ENCODE peak calls at places on chromosomes 16 and 17, in ten cellular contexts. Q is HepG2, V is fibroblast of lung, J is lower lobe of right lung, W is foreskin fibroblast, N is left lung, M is type B pancreatic cell, C is body of pancreas, O is AG04450, D is WERI-Rb-1. S is an unnamed sample.

GRCh38 chr17:80722656-80723055 is 178.0 kb downstream of the RPTOR start:
- DNase-seq in M (no peak), Q (no peak), N (no peak), V (no peak), D (no peak), O (no peak), J (no peak), W (no peak), C (no peak), S (no peak)

GRCh38 chr17:8913091-8913490 is 45.6 kb upstream of the PIK3R6 start:
- DNase-seq in C (no peak), V (no peak), W (no peak), O (no peak), Q (no peak), N (no peak), J (no peak), M (no peak), D (no peak), S (no peak)

GRCh38 chr16:24668481-24669001 is 60.9 kb upstream of the TNRC6A start:
- DNase-seq in C (no peak), Q (no peak), D (no peak), V (peak; percentile 60), J (no peak), M (no peak), N (no peak), W (peak; percentile 84), O (no peak), S (no peak)

GRCh38 chr17:34639706-34640425 is 60.5 kb downstream of the TMEM132E start:
- DNase-seq in D (peak; percentile 82), Q (no peak), O (no peak), N (no peak), M (no peak), J (peak; percentile 26), W (no peak), C (no peak), V (no peak), S (no peak)

GRCh38 chr16:15911198-15911597 is 22.8 kb upstream of the CEP20 start:
- DNase-seq in D (no peak), Q (no peak), M (no peak), V (no peak), W (no peak), O (no peak), C (no peak), J (no peak), N (no peak), S (no peak)

GRCh38 chr17:70357196-70357595 is 187.9 kb downstream of the KCNJ2 start:
- DNase-seq in D (no peak), O (no peak), V (no peak), W (peak; percentile 8), N (no peak), M (no peak), Q (no peak), C (no peak), J (no peak), S (no peak)

GRCh38 chr17:61575983-61576382 is 15.0 kb downstream of the NACA2 start:
- DNase-seq in O (no peak), V (no peak), J (no peak), D (no peak), Q (no peak), W (no peak), M (no peak), N (no peak), C (no peak), S (no peak)

GRCh38 chr17:6701719-6702118 is 11.4 kb downstream of the SLC13A5 start:
- DNase-seq in J (no peak), O (no peak), W (no peak), Q (peak; percentile 61), N (no peak), C (no peak), D (peak; percentile 61), V (no peak), M (no peak), S (no peak)

GRCh38 chr17:42895185-42895555 is 5.4 kb upstream of the G6PC1 start:
- DNase-seq in D (no peak), J (peak; percentile 54), W (peak; percentile 81), N (peak; percentile 68), M (no peak), Q (no peak), O (peak; percentile 68), C (peak; percentile 71), V (peak; percentile 92), S (no peak)

GRCh38 chr17:320809-321385 is 31.7 kb downstream of the RPH3AL start:
- DNase-seq in W (no peak), O (no peak), C (no peak), J (peak; percentile 51), M (no peak), D (peak; percentile 93), V (no peak), Q (no peak), N (no peak), S (no peak)

GRCh38 chr16:10745856-10746255 is 2.2 kb downstream of the NUBP1 start:
- DNase-seq in Q (no peak), N (no peak), M (no peak), V (no peak), C (no peak), O (no peak), D (no peak), J (no peak), W (no peak), S (no peak)

GRCh38 chr17:44969144-44969780 is 1.2 kb upstream of the C1QL1 start:
- DNase-seq in C (no peak), N (no peak), J (no peak), M (no peak), O (no peak), Q (no peak), D (no peak), V (no peak), W (no peak), S (no peak)

GRCh38 chr17:72654746-72655145 is 437.7 kb downstream of the SLC39A11 start:
- DNase-seq in D (no peak), C (no peak), N (no peak), O (no peak), J (no peak), M (no peak), W (no peak), Q (peak; percentile 37), V (no peak), S (no peak)

GRCh38 chr16:78324649-78325274 is 225.3 kb downstream of the WWOX start:
- DNase-seq in N (no peak), M (no peak), C (no peak), Q (peak; percentile 16), J (no peak), O (no peak), V (peak; percentile 17), W (no peak), D (no peak), S (no peak)

GRCh38 chr17:5837055-5837491 is 233.1 kb upstream of the WSCD1 start:
- DNase-seq in O (peak; percentile 10), Q (peak; percentile 66), J (no peak), N (no peak), C (no peak), D (no peak), W (peak; percentile 48), M (no peak), V (no peak), S (no peak)

GRCh38 chr16:89187337-89188063 is 12.8 kb downstream of the SLC22A31 start:
- DNase-seq in O (no peak), V (peak; percentile 22), N (peak; percentile 31), D (no peak), Q (no peak), M (no peak), W (no peak), C (no peak), J (no peak), S (no peak)

DNA sequence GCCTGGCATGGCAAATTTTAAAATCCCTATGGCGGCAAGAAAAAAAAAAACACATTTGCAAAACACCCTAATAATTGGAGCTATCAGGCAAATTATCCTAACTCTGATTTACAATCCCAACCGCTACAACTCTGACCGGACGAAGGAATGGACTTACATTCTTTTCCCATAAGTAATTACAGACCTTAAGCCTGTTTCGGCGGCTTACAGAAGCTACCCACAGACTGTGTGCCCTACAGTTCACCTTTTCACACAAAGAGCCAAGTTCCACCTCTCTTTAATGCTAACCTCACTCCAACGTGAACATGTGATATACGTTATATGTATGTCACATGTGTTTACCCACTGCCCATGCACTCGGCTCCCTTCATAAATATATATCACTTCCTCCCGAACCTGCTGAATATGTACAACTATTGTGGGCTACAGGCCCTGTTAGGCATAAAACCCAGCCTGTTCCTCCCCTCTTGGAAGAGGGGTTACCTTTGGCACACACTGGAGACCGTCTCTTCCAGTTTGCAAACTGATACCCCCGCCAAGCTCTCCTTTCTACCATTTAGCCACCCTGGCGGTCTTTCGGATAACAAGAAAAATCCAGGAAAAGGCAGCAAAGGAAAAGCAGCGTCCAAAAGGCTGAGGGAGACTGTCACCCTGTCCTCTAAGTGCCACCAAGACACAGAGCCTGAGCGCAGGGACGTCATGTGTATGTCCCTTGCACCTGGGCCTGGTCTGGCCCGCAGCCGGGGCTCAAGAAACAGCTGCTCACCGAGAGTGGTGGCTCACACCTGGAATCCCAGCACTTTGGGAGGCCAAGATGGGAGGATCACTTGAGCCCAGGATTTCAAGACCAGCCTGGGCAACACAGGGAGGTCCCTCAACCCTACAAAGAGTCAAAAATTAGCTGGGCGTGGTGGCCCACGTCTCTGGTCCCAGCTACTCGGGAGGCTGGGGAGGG is 8.9 kb upstream of the MEAK7 start:
- DNase-seq in C (no peak), O (peak; percentile 50), N (no peak), Q (no peak), V (peak; percentile 60), J (no peak), D (peak; percentile 34), M (no peak), W (no peak), S (no peak)
- TF ChIP-seq CTCF in C (no peak), O (no peak), N (no peak), Q (no peak), V (no peak), J (no peak), D (no peak), M (no peak), W (no peak), S (no peak)

DNA sequence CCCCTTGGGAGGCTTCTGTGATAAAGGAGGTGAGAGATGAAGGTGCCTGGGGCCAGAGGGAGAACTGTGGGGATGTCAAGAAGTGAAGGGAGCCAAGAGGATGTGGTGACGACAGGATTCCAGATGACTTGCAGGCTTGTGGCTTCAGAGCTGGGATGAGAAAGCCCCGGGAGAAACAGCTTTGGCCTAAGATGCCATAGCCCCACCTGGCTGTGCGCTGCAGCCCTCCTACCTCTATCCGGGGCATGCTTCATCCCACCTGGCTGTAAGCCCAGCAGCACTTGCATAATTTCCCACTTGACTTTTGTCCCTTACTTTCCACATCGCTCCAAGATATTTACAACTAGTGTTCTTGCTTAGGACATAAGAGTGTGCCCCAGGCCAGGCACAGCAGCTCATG is 29.3 kb downstream of the GINS3 start:
- DNase-seq in J (no peak), W (peak; percentile 9), V (no peak), C (no peak), N (peak; percentile 42), O (no peak), M (no peak), D (no peak), Q (no peak), S (no peak)
- TF ChIP-seq CTCF in J (no peak), W (no peak), V (no peak), C (no peak), N (no peak), O (no peak), M (no peak), D (no peak), Q (no peak), S (no peak)

GRCh38 chr17:18191967-18192366 is 8.3 kb downstream of the ALKBH5 start:
- DNase-seq in D (no peak), W (no peak), O (no peak), C (no peak), Q (no peak), M (no peak), N (no peak), J (no peak), V (no peak), S (no peak)
- TF ChIP-seq CTCF in D (peak; percentile 27), W (peak; percentile 44), O (peak; percentile 37), C (no peak), Q (peak; percentile 24), M (peak; percentile 55), N (no peak), J (peak; percentile 15), V (peak; percentile 19), S (no peak)

GRCh38 chr17:36755586-36755985 is 154.2 kb downstream of the MRM1 start:
- DNase-seq in N (no peak), J (peak; percentile 51), W (no peak), V (no peak), D (peak; percentile 56), M (no peak), O (no peak), Q (peak; percentile 20), C (no peak), S (peak; percentile 36)
- TF ChIP-seq CTCF in N (peak; percentile 16), J (peak; percentile 34), W (peak; percentile 38), V (peak; percentile 22), D (peak; percentile 77), M (peak; percentile 62), O (peak; percentile 29), Q (peak; percentile 64), C (no peak), S (peak; percentile 37)